ENCODE peak calls at places on chromosome 6, in four cellular contexts. One of them, this sample, is unnamed. For H3K4me1, the result is how much of the 10 kb centered on the place peaks cover.

GRCh38 chr6:153301602-153302001 is 170.5 kb upstream of the RGS17 start:
- DNase-seq in upper lobe of right lung: no peak
- DNase-seq in fibroblast of lung: no peak
- DNase-seq in adrenal gland: no peak
- DNase-seq in this sample: peak

GRCh38 chr6:108945686-108946158 is 97.5 kb downstream of the ARMC2 start:
- DNase-seq in fibroblast of lung: peak
- DNase-seq in adrenal gland: peak
- DNase-seq in upper lobe of right lung: peak
- DNase-seq in this sample: no peak

GRCh38 chr6:15595461-15596173 is 67.2 kb downstream of the DTNBP1 start:
- DNase-seq in adrenal gland: no peak
- DNase-seq in fibroblast of lung: peak
- DNase-seq in upper lobe of right lung: no peak
- DNase-seq in this sample: no peak

GRCh38 chr6:165986647-165987482 is 180.8 kb downstream of the TBXT start:
- DNase-seq in fibroblast of lung: peak
- DNase-seq in upper lobe of right lung: no peak
- DNase-seq in adrenal gland: peak
- DNase-seq in this sample: peak

GRCh38 chr6:13810688-13811446 is 3.5 kb downstream of the MCUR1 start:
- DNase-seq in fibroblast of lung: peak
- DNase-seq in upper lobe of right lung: no peak
- DNase-seq in adrenal gland: peak
- DNase-seq in this sample: no peak

GRCh38 chr6:138486249-138487121 is 12.8 kb downstream of the NHSL1 start:
- DNase-seq in adrenal gland: no peak
- DNase-seq in fibroblast of lung: no peak
- DNase-seq in upper lobe of right lung: no peak
- DNase-seq in this sample: no peak

GRCh38 chr6:108966855-108967755 is 118.9 kb downstream of the ARMC2 start:
- DNase-seq in upper lobe of right lung: no peak
- DNase-seq in adrenal gland: peak
- DNase-seq in fibroblast of lung: peak
- DNase-seq in this sample: peak

GRCh38 chr6:131135244-131136020 is at the start of gene AKAP7:
- DNase-seq in adrenal gland: peak
- DNase-seq in upper lobe of right lung: peak
- DNase-seq in fibroblast of lung: peak
- DNase-seq in this sample: peak

GRCh38 chr6:111228094-111228493 is 140.8 kb downstream of the SLC16A10 start:
- DNase-seq in adrenal gland: no peak
- DNase-seq in fibroblast of lung: peak
- DNase-seq in upper lobe of right lung: no peak
- DNase-seq in this sample: no peak

GRCh38 chr6:89492025-89492640 is 59.2 kb downstream of the ANKRD6 start:
- DNase-seq in upper lobe of right lung: no peak
- DNase-seq in fibroblast of lung: no peak
- DNase-seq in adrenal gland: no peak
- DNase-seq in this sample: no peak

GRCh38 chr6:2575191-2575590 is 175.5 kb downstream of the MYLK4 start:
- DNase-seq in upper lobe of right lung: no peak
- DNase-seq in fibroblast of lung: no peak
- DNase-seq in adrenal gland: no peak
- DNase-seq in this sample: no peak

GRCh38 chr6:90097357-90097756 is 199.3 kb downstream of the BACH2 start:
- DNase-seq in fibroblast of lung: peak
- DNase-seq in upper lobe of right lung: no peak
- DNase-seq in adrenal gland: no peak
- DNase-seq in this sample: no peak

GRCh38 chr6:45432944-45433343 is 55.2 kb upstream of the SUPT3H start:
- DNase-seq in upper lobe of right lung: no peak
- DNase-seq in fibroblast of lung: peak
- DNase-seq in adrenal gland: no peak
- DNase-seq in this sample: no peak

GRCh38 chr6:13319891-13320564 is 8.3 kb downstream of the TBC1D7 start:
- DNase-seq in adrenal gland: no peak
- DNase-seq in fibroblast of lung: no peak
- DNase-seq in upper lobe of right lung: no peak
- DNase-seq in this sample: no peak

GRCh38 chr6:160929831-160930230 is 61.7 kb upstream of the MAP3K4 start:
- DNase-seq in fibroblast of lung: no peak
- DNase-seq in upper lobe of right lung: no peak
- DNase-seq in adrenal gland: no peak
- DNase-seq in this sample: no peak

GRCh38 chr6:169851641-169852503 is 100.5 kb downstream of the ERMARD start:
- DNase-seq in adrenal gland: no peak
- DNase-seq in fibroblast of lung: peak
- DNase-seq in upper lobe of right lung: peak
- DNase-seq in this sample: no peak

GRCh38 chr6:137223370-137224131 is 4.4 kb upstream of the IFNGR1 start:
- DNase-seq in fibroblast of lung: peak
- DNase-seq in upper lobe of right lung: no peak
- DNase-seq in adrenal gland: peak
- DNase-seq in this sample: no peak

GRCh38 chr6:87832025-87832825 is 130.2 kb upstream of the AKIRIN2 start:
- DNase-seq in fibroblast of lung: peak
- DNase-seq in adrenal gland: no peak
- DNase-seq in upper lobe of right lung: no peak
- DNase-seq in this sample: no peak

GRCh38 chr6:64777941-64778785 is 928.9 kb downstream of the EYS start:
- DNase-seq in upper lobe of right lung: no peak
- DNase-seq in fibroblast of lung: peak
- DNase-seq in adrenal gland: no peak
- DNase-seq in this sample: no peak

GRCh38 chr6:167733740-167734661 is 92.7 kb upstream of the AFDN start:
- DNase-seq in upper lobe of right lung: no peak
- DNase-seq in fibroblast of lung: peak
- DNase-seq in adrenal gland: no peak
- DNase-seq in this sample: no peak

DNA sequence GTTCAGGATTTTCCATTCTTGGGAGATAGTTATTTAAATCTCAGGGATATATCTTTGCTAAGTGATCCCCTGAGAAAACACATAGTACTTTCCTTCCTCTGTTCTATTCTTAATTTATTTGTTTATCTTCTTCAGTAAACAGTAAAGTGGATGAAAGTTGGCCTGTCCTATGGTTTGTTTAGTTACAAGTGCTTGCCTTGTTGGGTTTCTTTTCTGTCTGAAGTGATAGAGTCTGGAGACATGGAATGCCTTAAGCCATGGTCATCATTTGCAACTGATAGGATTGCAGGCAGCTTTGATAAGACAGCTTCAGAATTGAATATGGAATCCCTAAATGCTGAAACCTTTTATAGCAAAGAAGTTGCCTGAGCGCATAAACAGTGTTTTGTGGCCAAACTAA is 4.9 kb downstream of the ADGRG6 start:
- DNase-seq in fibroblast of lung: no peak
- DNase-seq in adrenal gland: no peak
- DNase-seq in upper lobe of right lung: no peak
- DNase-seq in this sample: no peak
- H3K4me3 ChIP-seq in fibroblast of lung: no peak
- H3K4me3 ChIP-seq in adrenal gland: no peak
- H3K4me3 ChIP-seq in upper lobe of right lung: no peak
- H3K4me3 ChIP-seq in this sample: no peak

DNA sequence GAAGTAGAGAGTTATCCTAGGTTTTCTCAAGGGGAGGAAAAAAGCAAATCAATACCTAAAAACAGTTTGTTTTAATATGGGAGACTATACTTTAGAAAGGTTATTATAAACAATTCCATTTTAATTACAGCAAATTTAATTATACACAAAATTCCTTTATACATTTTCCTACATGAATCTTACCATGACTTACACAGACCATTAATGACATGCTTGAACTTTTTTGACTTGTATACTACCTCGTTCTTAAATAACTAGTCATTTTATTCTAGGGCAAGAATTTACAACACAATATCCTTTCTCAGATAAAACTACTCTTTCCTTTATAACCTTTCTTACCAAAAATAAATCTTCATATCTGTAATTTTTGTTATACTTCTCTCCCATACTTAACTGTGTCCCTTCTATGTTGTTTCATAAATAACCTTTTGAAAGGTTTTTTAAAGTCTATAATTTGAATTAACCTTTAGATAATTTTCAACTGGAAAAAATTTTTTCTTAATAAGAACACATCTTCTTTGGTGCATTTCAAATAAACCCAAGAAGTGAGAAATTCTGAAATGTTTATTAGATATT is 729.4 kb downstream of the TENT5A start:
- DNase-seq in fibroblast of lung: peak
- DNase-seq in adrenal gland: no peak
- DNase-seq in upper lobe of right lung: no peak
- DNase-seq in this sample: no peak
- TF ChIP-seq CTCF in fibroblast of lung: no peak
- TF ChIP-seq CTCF in adrenal gland: no peak
- TF ChIP-seq CTCF in upper lobe of right lung: no peak
- TF ChIP-seq CTCF in this sample: no peak

DNA sequence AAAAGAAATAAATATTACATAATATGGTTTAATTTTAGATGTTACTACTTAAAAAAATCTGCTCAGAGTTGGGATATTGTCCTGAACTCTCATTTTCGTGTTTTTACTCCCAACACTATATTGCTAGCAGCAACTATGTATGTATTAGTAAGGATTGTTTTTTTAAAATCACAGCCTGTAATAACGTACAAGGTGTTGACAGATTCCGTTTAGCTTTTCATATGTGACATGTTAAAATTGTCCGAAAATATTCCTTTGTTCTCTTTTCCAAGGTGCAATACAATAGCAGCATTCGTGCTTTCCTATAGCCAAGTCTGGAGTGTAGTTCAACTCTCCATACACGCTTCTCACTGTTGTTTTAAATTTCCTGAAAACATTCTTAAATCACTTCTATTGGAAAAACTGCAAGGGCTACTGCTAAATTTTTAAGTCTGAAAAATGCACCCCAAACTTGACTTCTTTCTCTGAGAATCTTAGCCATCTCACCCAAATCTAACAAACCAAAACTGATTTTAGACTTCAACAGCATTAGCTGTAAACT is 58.9 kb upstream of the HFE start:
- DNase-seq in fibroblast of lung: no peak
- DNase-seq in adrenal gland: no peak
- DNase-seq in upper lobe of right lung: no peak
- DNase-seq in this sample: no peak
- H3K4me1 ChIP-seq in fibroblast of lung: under half
- H3K4me1 ChIP-seq in adrenal gland: under half
- H3K4me1 ChIP-seq in upper lobe of right lung: under half
- H3K4me1 ChIP-seq in this sample: under half

DNA sequence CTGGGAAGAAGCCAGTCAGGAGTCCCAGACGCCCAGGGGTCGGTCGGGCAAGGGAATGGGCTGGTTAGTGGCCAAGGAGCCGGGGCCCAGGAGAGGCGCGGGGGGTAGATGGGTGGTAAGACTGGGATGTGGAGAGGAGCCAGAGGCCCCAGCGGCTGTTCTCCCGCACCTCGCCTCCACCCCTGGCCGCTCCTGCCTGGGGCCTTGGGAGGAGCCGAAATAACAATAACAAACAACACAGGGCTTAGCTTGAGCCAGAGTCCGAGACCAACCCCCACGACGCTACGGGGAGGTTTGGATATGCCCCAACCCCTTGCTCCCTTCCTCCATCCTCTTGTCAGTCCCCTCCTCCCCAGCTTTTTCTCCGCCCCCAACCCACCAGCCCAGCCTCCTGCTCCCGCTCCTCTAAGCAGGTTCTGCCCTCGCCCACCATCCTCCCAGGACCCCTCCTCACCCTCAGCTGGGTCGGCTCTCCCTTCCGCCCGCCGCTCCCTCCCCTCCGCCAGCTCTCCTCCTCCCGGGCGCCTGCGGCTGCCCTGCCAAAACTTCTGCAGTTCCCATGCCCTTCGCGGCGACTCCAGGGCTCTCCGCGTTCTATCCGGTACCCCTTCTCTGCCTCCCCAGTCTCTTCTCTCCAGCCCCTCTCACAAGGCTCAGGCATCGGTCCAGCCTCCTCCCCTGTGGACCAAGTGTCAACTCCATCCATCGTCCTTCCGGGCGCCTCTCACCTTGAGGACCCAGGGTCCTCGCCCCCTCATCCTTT is 1.1 kb downstream of the RNF39 start:
- DNase-seq in adrenal gland: no peak
- DNase-seq in upper lobe of right lung: no peak
- DNase-seq in fibroblast of lung: no peak
- DNase-seq in this sample: no peak
- H3K4me3 ChIP-seq in adrenal gland: peak
- H3K4me3 ChIP-seq in upper lobe of right lung: peak
- H3K4me3 ChIP-seq in fibroblast of lung: no peak
- H3K4me3 ChIP-seq in this sample: no peak

GRCh38 chr6:41426888-41427641 is 91.7 kb downstream of the NCR2 start:
- DNase-seq in upper lobe of right lung: no peak
- DNase-seq in fibroblast of lung: no peak
- DNase-seq in adrenal gland: no peak
- DNase-seq in this sample: no peak

GRCh38 chr6:41426438-41426851 is 91.0 kb downstream of the NCR2 start:
- DNase-seq in upper lobe of right lung: no peak
- DNase-seq in fibroblast of lung: peak
- DNase-seq in adrenal gland: no peak
- DNase-seq in this sample: no peak

GRCh38 chr6:41428402-41428994 is 93.1 kb downstream of the NCR2 start:
- DNase-seq in fibroblast of lung: no peak
- DNase-seq in upper lobe of right lung: no peak
- DNase-seq in adrenal gland: no peak
- DNase-seq in this sample: no peak

GRCh38 chr6:41428995-41429417 is 93.6 kb downstream of the NCR2 start:
- DNase-seq in upper lobe of right lung: no peak
- DNase-seq in adrenal gland: no peak
- DNase-seq in fibroblast of lung: peak
- DNase-seq in this sample: no peak

GRCh38 chr6:41427642-41428401 is 92.4 kb downstream of the NCR2 start:
- DNase-seq in fibroblast of lung: peak
- DNase-seq in upper lobe of right lung: peak
- DNase-seq in adrenal gland: no peak
- DNase-seq in this sample: no peak
- TF ChIP-seq CTCF in fibroblast of lung: no peak
- TF ChIP-seq CTCF in upper lobe of right lung: no peak
- TF ChIP-seq CTCF in adrenal gland: no peak
- TF ChIP-seq CTCF in this sample: no peak

DNA sequence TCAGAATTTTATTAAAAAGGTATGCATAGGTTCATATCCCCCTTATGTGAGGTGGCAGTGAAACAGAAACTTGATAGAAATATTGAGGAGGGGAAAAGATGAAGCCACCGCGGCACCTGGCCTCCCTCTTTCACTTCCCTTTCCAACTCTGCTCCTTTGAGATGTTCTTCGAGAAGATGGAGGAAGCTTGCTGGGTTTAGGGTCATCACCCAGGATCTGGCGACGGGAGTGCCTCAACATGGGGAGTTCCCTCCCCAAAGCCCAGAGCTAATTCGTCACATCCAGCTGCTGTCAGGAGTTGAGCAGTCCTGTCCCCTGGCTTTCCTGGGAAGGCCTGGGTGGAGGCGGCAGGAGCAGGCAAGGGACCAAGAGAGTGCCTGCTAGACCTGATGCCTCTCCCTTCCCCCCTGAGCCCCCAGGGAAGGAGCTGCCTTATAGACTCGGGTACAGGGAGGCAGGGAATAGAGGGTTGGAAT is 29.1 kb downstream of the RREB1 start:
- DNase-seq in upper lobe of right lung: no peak
- DNase-seq in fibroblast of lung: no peak
- DNase-seq in adrenal gland: no peak
- DNase-seq in this sample: no peak
- H3K4me1 ChIP-seq in upper lobe of right lung: under half
- H3K4me1 ChIP-seq in fibroblast of lung: under half
- H3K4me1 ChIP-seq in adrenal gland: under half
- H3K4me1 ChIP-seq in this sample: under half

This sample was measured in BE2C.